ENCODE peak calls at places on chromosome X, in six cellular contexts. Y is psoas muscle; P is cardiac muscle cell; N is cardiac fibroblast; R is CD8-positive, alpha-beta T cell; J is suprapubic skin. Z is an unnamed sample.

GRCh38 chrX:80808160-80808735 is 1.4 kb downstream of the BRWD3 start:
- DNase-seq in R (peak; percentile 71), P (peak; percentile 75), Y (peak; percentile 81), J (peak; percentile 84), N (peak; percentile 74), Z (peak; percentile 79)

GRCh38 chrX:11753668-11754067 is 4.4 kb upstream of the MSL3 start:
- DNase-seq in P (no peak), R (no peak), N (no peak), J (no peak), Y (no peak), Z (no peak)

GRCh38 chrX:23699636-23700194 is 32.4 kb downstream of the PRDX4 start:
- DNase-seq in P (peak; percentile 62), J (no peak), Y (no peak), N (peak; percentile 48), R (peak; percentile 45), Z (peak; percentile 46)

GRCh38 chrX:27674491-27674890 is 84.3 kb downstream of the DCAF8L2 start:
- DNase-seq in P (no peak), N (no peak), R (no peak), J (no peak), Y (no peak), Z (no peak)

GRCh38 chrX:135089126-135089525 is 31.2 kb downstream of the ETDB start:
- DNase-seq in J (no peak), Y (no peak), R (no peak), P (no peak), N (no peak), Z (no peak)

GRCh38 chrX:2500681-2501151 is at the start of the genes DHRSX and ZBED1:
- DNase-seq in P (peak; percentile 47), R (peak; percentile 44), N (peak; percentile 41), Y (peak; percentile 66), J (no peak), Z (peak; percentile 91)

GRCh38 chrX:45806410-45807121 is 605.9 kb upstream of the DIPK2B start:
- DNase-seq in J (no peak), N (peak; percentile 85), Y (no peak), P (peak; percentile 90), R (peak; percentile 35), Z (peak; percentile 25)

GRCh38 chrX:19625612-19626011 is 110.3 kb upstream of the MAP3K15 start:
- DNase-seq in P (no peak), J (no peak), R (peak; percentile 17), Y (no peak), N (no peak), Z (no peak)

GRCh38 chrX:118823263-118824172 is at the start of gene ZCCHC12:
- DNase-seq in P (peak; percentile 64), N (peak; percentile 45), Y (peak; percentile 55), R (peak; percentile 63), J (no peak), Z (peak; percentile 60)

GRCh38 chrX:136652822-136653723 is 5.1 kb downstream of the CD40LG start:
- DNase-seq in R (no peak), P (no peak), J (no peak), Y (peak; percentile 59), N (peak; percentile 5), Z (no peak)

GRCh38 chrX:39519213-39519544 is 578.6 kb downstream of the BCOR start:
- DNase-seq in N (peak; percentile 67), Y (no peak), J (no peak), P (peak; percentile 76), R (no peak), Z (no peak)

GRCh38 chrX:78105944-78106650 is 2.0 kb downstream of the PGK1 start:
- DNase-seq in R (peak; percentile 23), N (no peak), J (no peak), P (no peak), Y (no peak), Z (no peak)

GRCh38 chrX:78514852-78515251 is 144.3 kb downstream of the RTL3 start:
- DNase-seq in J (no peak), Y (no peak), R (no peak), P (no peak), N (no peak), Z (no peak)

GRCh38 chrX:11381464-11381863 is 88.3 kb downstream of the AMELX start:
- DNase-seq in R (no peak), J (no peak), Y (no peak), N (peak; percentile 79), P (peak; percentile 77), Z (peak; percentile 9)

GRCh38 chrX:49188468-49189076 is 2.4 kb upstream of the PRICKLE3 start:
- DNase-seq in N (no peak), Y (no peak), P (no peak), J (no peak), R (no peak), Z (no peak)

GRCh38 chrX:9957743-9958142 is 9.4 kb upstream of the CLDN34 start:
- DNase-seq in J (no peak), R (no peak), Y (no peak), P (no peak), N (no peak), Z (no peak)

GRCh38 chrX:36957425-36958328 is 50.5 kb upstream of the FAM47C start:
- DNase-seq in J (no peak), N (no peak), R (no peak), Y (no peak), P (peak; percentile 2), Z (no peak)

GRCh38 chrX:20056704-20057103 is 60.0 kb downstream of the MAP7D2 start:
- DNase-seq in R (no peak), J (no peak), Y (no peak), P (no peak), N (no peak), Z (no peak)

GRCh38 chrX:21723097-21723496 is 34.8 kb downstream of the SMPX start:
- DNase-seq in J (no peak), N (no peak), P (no peak), R (no peak), Y (no peak), Z (no peak)

DNA sequence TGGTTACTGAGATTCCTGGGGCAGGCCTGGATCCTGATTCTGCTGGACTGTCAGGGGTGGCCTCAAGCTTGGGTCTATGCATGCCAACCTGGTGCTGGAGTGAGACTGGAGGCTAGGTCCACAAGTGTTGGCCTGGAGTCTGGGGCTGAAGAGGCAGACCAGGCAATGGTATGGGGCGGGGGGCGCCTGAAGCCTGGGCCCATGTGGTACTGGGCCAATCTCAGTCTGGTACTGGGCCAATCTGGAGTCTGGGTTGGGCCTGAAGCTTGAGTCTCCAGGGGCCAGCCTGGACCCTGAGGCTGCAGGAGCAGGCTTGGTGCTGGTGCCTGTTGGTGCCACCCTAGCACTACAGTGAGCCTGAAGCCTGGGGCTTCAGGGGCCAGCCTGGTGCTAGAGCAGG is 108.9 kb upstream of the ZCCHC13 start:
- DNase-seq in R (no peak), J (no peak), N (no peak), Y (no peak), P (no peak), Z (no peak)
- TF ChIP-seq CTCF in R (no peak), J (no peak), N (no peak), Y (no peak), P (no peak), Z (no peak)

GRCh38 chrX:132375941-132376340 is 112.9 kb downstream of the MBNL3 start:
- DNase-seq in P (peak; percentile 4), Y (no peak), J (no peak), N (no peak), R (no peak), Z (no peak)
- TF ChIP-seq CTCF in P (peak; percentile 10), Y (peak; percentile 5), J (no peak), N (peak; percentile 24), R (no peak), Z (no peak)

GRCh38 chrX:18565727-18566126 is 106.2 kb downstream of the RS1 start:
- DNase-seq in N (no peak), R (no peak), J (no peak), Y (no peak), P (no peak), Z (no peak)

GRCh38 chrX:18566748-18567147 is 105.2 kb downstream of the RS1 start:
- DNase-seq in J (no peak), P (no peak), N (no peak), R (no peak), Y (no peak), Z (no peak)

GRCh38 chrX:18557879-18558278 is 114.0 kb downstream of the RS1 start:
- DNase-seq in R (no peak), J (no peak), Y (no peak), P (no peak), N (no peak), Z (no peak)

GRCh38 chrX:18558799-18559198 is 113.1 kb downstream of the RS1 start:
- DNase-seq in N (no peak), R (no peak), P (no peak), Y (no peak), J (no peak), Z (no peak)

DNA sequence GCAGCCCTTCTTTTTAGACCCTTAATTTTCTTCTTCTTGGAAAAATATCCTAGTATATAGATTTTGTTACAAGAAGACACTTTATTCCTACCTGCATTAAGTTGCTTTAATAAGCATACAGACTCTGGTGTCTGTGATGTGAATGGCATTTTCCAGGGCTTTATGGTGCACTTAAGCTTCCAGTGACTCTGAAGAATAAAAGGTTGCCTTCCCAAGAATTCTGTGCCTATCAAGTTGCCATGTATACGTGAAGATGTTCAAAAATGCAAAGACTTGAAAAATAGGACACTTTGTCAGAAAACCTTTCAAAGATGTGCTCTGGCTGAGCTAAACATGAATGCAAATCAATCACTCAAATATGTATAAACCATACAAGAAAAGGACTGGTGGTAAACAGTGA is 110.9 kb downstream of the RS1 start:
- DNase-seq in J (no peak), N (no peak), Y (no peak), R (no peak), P (no peak), Z (no peak)
- TF ChIP-seq CTCF in J (no peak), N (no peak), Y (no peak), R (no peak), P (no peak), Z (no peak)

GRCh38 chrX:54439967-54440871 is at the start of gene TSR2:
- DNase-seq in J (peak; percentile 86), R (peak; percentile 71), N (peak; percentile 89), P (peak; percentile 90), Y (peak; percentile 86), Z (peak; percentile 81)
- TF ChIP-seq CTCF in J (no peak), R (no peak), N (no peak), P (peak; percentile 40), Y (no peak), Z (no peak)

GRCh38 chrX:63675716-63676115 is 109.3 kb downstream of the ARHGEF9 start:
- DNase-seq in N (no peak), P (no peak), R (no peak), Y (no peak), J (no peak), Z (no peak)

GRCh38 chrX:63680423-63680822 is 104.6 kb downstream of the ARHGEF9 start:
- DNase-seq in N (no peak), P (no peak), Y (no peak), R (no peak), J (no peak), Z (no peak)

GRCh38 chrX:63673896-63674295 is 111.1 kb downstream of the ARHGEF9 start:
- DNase-seq in N (no peak), P (no peak), Y (no peak), J (no peak), R (no peak), Z (no peak)

GRCh38 chrX:63679432-63679831 is 105.6 kb downstream of the ARHGEF9 start:
- DNase-seq in P (no peak), R (no peak), Y (no peak), N (no peak), J (no peak), Z (no peak)
- TF ChIP-seq CTCF in P (no peak), R (no peak), Y (no peak), N (no peak), J (no peak), Z (no peak)